ENCODE peak calls at places on chromosomes 7 and 10, in eight cellular contexts. One of them, this sample, is unnamed.

GRCh38 chr7:15018981-15019380 is 116.4 kb upstream of the DGKB start:
- DNase-seq in amniotic stem cell: no peak
- DNase-seq in stomach: no peak
- DNase-seq in nephron progenitor cell: no peak
- DNase-seq in CD4-positive, alpha-beta memory T cell: no peak
- DNase-seq in psoas muscle: no peak
- DNase-seq in mucosa of gallbladder: no peak
- DNase-seq in stimulated activated CD8-positive, alpha-beta memory T cell treated with anti-CD3 and anti-CD28 coated beads, Interleukin-15, amount 100 ng/mL, for 1 hour: no peak
- DNase-seq in this sample: no peak

GRCh38 chr10:44963772-44964633 is 4.4 kb downstream of the RASSF4 start:
- DNase-seq in amniotic stem cell: no peak
- DNase-seq in stomach: peak; percentile 77
- DNase-seq in nephron progenitor cell: peak; percentile 68
- DNase-seq in CD4-positive, alpha-beta memory T cell: no peak
- DNase-seq in psoas muscle: peak; percentile 81
- DNase-seq in mucosa of gallbladder: peak; percentile 53
- DNase-seq in stimulated activated CD8-positive, alpha-beta memory T cell treated with anti-CD3 and anti-CD28 coated beads, Interleukin-15, amount 100 ng/mL, for 1 hour: no peak
- DNase-seq in this sample: peak; percentile 59

GRCh38 chr7:20350518-20350951 is 19.8 kb downstream of the ITGB8 start:
- DNase-seq in amniotic stem cell: no peak
- DNase-seq in stomach: no peak
- DNase-seq in nephron progenitor cell: no peak
- DNase-seq in CD4-positive, alpha-beta memory T cell: no peak
- DNase-seq in psoas muscle: no peak
- DNase-seq in mucosa of gallbladder: no peak
- DNase-seq in stimulated activated CD8-positive, alpha-beta memory T cell treated with anti-CD3 and anti-CD28 coated beads, Interleukin-15, amount 100 ng/mL, for 1 hour: no peak
- DNase-seq in this sample: peak; percentile 22

GRCh38 chr10:116748041-116748440 is 5.7 kb upstream of the HSPA12A start:
- DNase-seq in amniotic stem cell: no peak
- DNase-seq in stomach: no peak
- DNase-seq in nephron progenitor cell: no peak
- DNase-seq in CD4-positive, alpha-beta memory T cell: no peak
- DNase-seq in psoas muscle: no peak
- DNase-seq in mucosa of gallbladder: peak; percentile 34
- DNase-seq in stimulated activated CD8-positive, alpha-beta memory T cell treated with anti-CD3 and anti-CD28 coated beads, Interleukin-15, amount 100 ng/mL, for 1 hour: no peak
- DNase-seq in this sample: no peak

GRCh38 chr7:157900011-157900410 is 563.2 kb downstream of the DNAJB6 start:
- DNase-seq in amniotic stem cell: no peak
- DNase-seq in stomach: no peak
- DNase-seq in nephron progenitor cell: no peak
- DNase-seq in CD4-positive, alpha-beta memory T cell: no peak
- DNase-seq in psoas muscle: no peak
- DNase-seq in mucosa of gallbladder: no peak
- DNase-seq in stimulated activated CD8-positive, alpha-beta memory T cell treated with anti-CD3 and anti-CD28 coated beads, Interleukin-15, amount 100 ng/mL, for 1 hour: no peak
- DNase-seq in this sample: no peak

GRCh38 chr10:44114441-44114840 is 270.5 kb downstream of the CXCL12 start:
- DNase-seq in amniotic stem cell: no peak
- DNase-seq in stomach: no peak
- DNase-seq in nephron progenitor cell: no peak
- DNase-seq in CD4-positive, alpha-beta memory T cell: no peak
- DNase-seq in psoas muscle: no peak
- DNase-seq in mucosa of gallbladder: no peak
- DNase-seq in stimulated activated CD8-positive, alpha-beta memory T cell treated with anti-CD3 and anti-CD28 coated beads, Interleukin-15, amount 100 ng/mL, for 1 hour: no peak
- DNase-seq in this sample: no peak

GRCh38 chr10:36670616-36671402 is 454.6 kb upstream of the ANKRD30A start:
- DNase-seq in amniotic stem cell: no peak
- DNase-seq in stomach: no peak
- DNase-seq in nephron progenitor cell: no peak
- DNase-seq in CD4-positive, alpha-beta memory T cell: no peak
- DNase-seq in psoas muscle: no peak
- DNase-seq in mucosa of gallbladder: no peak
- DNase-seq in stimulated activated CD8-positive, alpha-beta memory T cell treated with anti-CD3 and anti-CD28 coated beads, Interleukin-15, amount 100 ng/mL, for 1 hour: no peak
- DNase-seq in this sample: no peak

GRCh38 chr10:127163632-127164031 is 32.8 kb downstream of the INSYN2A start:
- DNase-seq in amniotic stem cell: no peak
- DNase-seq in stomach: no peak
- DNase-seq in nephron progenitor cell: no peak
- DNase-seq in CD4-positive, alpha-beta memory T cell: no peak
- DNase-seq in psoas muscle: no peak
- DNase-seq in mucosa of gallbladder: no peak
- DNase-seq in stimulated activated CD8-positive, alpha-beta memory T cell treated with anti-CD3 and anti-CD28 coated beads, Interleukin-15, amount 100 ng/mL, for 1 hour: no peak
- DNase-seq in this sample: peak; percentile 13

GRCh38 chr10:47026301-47027107 is 115.3 kb downstream of the PTPN20 start:
- DNase-seq in amniotic stem cell: no peak
- DNase-seq in stomach: peak; percentile 23
- DNase-seq in nephron progenitor cell: no peak
- DNase-seq in CD4-positive, alpha-beta memory T cell: no peak
- DNase-seq in psoas muscle: no peak
- DNase-seq in mucosa of gallbladder: no peak
- DNase-seq in stimulated activated CD8-positive, alpha-beta memory T cell treated with anti-CD3 and anti-CD28 coated beads, Interleukin-15, amount 100 ng/mL, for 1 hour: no peak
- DNase-seq in this sample: peak; percentile 2

GRCh38 chr7:150941983-150942590 is 36.0 kb downstream of the KCNH2 start:
- DNase-seq in amniotic stem cell: no peak
- DNase-seq in stomach: no peak
- DNase-seq in nephron progenitor cell: no peak
- DNase-seq in CD4-positive, alpha-beta memory T cell: peak; percentile 61
- DNase-seq in psoas muscle: no peak
- DNase-seq in mucosa of gallbladder: peak; percentile 35
- DNase-seq in stimulated activated CD8-positive, alpha-beta memory T cell treated with anti-CD3 and anti-CD28 coated beads, Interleukin-15, amount 100 ng/mL, for 1 hour: peak; percentile 16
- DNase-seq in this sample: peak; percentile 73

GRCh38 chr10:58622286-58622685 is 109.6 kb downstream of the BICC1 start:
- DNase-seq in amniotic stem cell: no peak
- DNase-seq in stomach: no peak
- DNase-seq in nephron progenitor cell: no peak
- DNase-seq in CD4-positive, alpha-beta memory T cell: no peak
- DNase-seq in psoas muscle: no peak
- DNase-seq in mucosa of gallbladder: no peak
- DNase-seq in stimulated activated CD8-positive, alpha-beta memory T cell treated with anti-CD3 and anti-CD28 coated beads, Interleukin-15, amount 100 ng/mL, for 1 hour: no peak
- DNase-seq in this sample: no peak

GRCh38 chr10:96470108-96470743 is 43.5 kb downstream of the TLL2 start:
- DNase-seq in amniotic stem cell: no peak
- DNase-seq in stomach: peak; percentile 31
- DNase-seq in nephron progenitor cell: peak; percentile 43
- DNase-seq in CD4-positive, alpha-beta memory T cell: no peak
- DNase-seq in psoas muscle: no peak
- DNase-seq in mucosa of gallbladder: peak; percentile 20
- DNase-seq in stimulated activated CD8-positive, alpha-beta memory T cell treated with anti-CD3 and anti-CD28 coated beads, Interleukin-15, amount 100 ng/mL, for 1 hour: no peak
- DNase-seq in this sample: no peak

GRCh38 chr7:43646603-43647313 is 63.9 kb downstream of the STK17A start:
- DNase-seq in amniotic stem cell: no peak
- DNase-seq in stomach: no peak
- DNase-seq in nephron progenitor cell: no peak
- DNase-seq in CD4-positive, alpha-beta memory T cell: no peak
- DNase-seq in psoas muscle: no peak
- DNase-seq in mucosa of gallbladder: no peak
- DNase-seq in stimulated activated CD8-positive, alpha-beta memory T cell treated with anti-CD3 and anti-CD28 coated beads, Interleukin-15, amount 100 ng/mL, for 1 hour: no peak
- DNase-seq in this sample: no peak

GRCh38 chr10:133191651-133192050 is 31.6 kb downstream of the KNDC1 start:
- DNase-seq in amniotic stem cell: no peak
- DNase-seq in stomach: no peak
- DNase-seq in nephron progenitor cell: no peak
- DNase-seq in CD4-positive, alpha-beta memory T cell: no peak
- DNase-seq in psoas muscle: no peak
- DNase-seq in mucosa of gallbladder: no peak
- DNase-seq in stimulated activated CD8-positive, alpha-beta memory T cell treated with anti-CD3 and anti-CD28 coated beads, Interleukin-15, amount 100 ng/mL, for 1 hour: no peak
- DNase-seq in this sample: no peak

GRCh38 chr10:78737883-78738282 is 330.9 kb upstream of the ZMIZ1 start:
- DNase-seq in amniotic stem cell: no peak
- DNase-seq in stomach: no peak
- DNase-seq in nephron progenitor cell: no peak
- DNase-seq in CD4-positive, alpha-beta memory T cell: no peak
- DNase-seq in psoas muscle: no peak
- DNase-seq in mucosa of gallbladder: no peak
- DNase-seq in stimulated activated CD8-positive, alpha-beta memory T cell treated with anti-CD3 and anti-CD28 coated beads, Interleukin-15, amount 100 ng/mL, for 1 hour: no peak
- DNase-seq in this sample: no peak

GRCh38 chr10:87656431-87657072 is 3.1 kb upstream of the PAPSS2 start:
- DNase-seq in amniotic stem cell: no peak
- DNase-seq in stomach: no peak
- DNase-seq in nephron progenitor cell: peak; percentile 16
- DNase-seq in CD4-positive, alpha-beta memory T cell: no peak
- DNase-seq in psoas muscle: no peak
- DNase-seq in mucosa of gallbladder: no peak
- DNase-seq in stimulated activated CD8-positive, alpha-beta memory T cell treated with anti-CD3 and anti-CD28 coated beads, Interleukin-15, amount 100 ng/mL, for 1 hour: no peak
- DNase-seq in this sample: no peak

GRCh38 chr7:35869810-35870209 is 69.0 kb downstream of the SEPTIN7 start:
- DNase-seq in amniotic stem cell: no peak
- DNase-seq in stomach: no peak
- DNase-seq in nephron progenitor cell: no peak
- DNase-seq in CD4-positive, alpha-beta memory T cell: no peak
- DNase-seq in psoas muscle: no peak
- DNase-seq in mucosa of gallbladder: no peak
- DNase-seq in stimulated activated CD8-positive, alpha-beta memory T cell treated with anti-CD3 and anti-CD28 coated beads, Interleukin-15, amount 100 ng/mL, for 1 hour: no peak
- DNase-seq in this sample: no peak

GRCh38 chr10:83983578-83984255 is 155.6 kb upstream of the GHITM start:
- DNase-seq in amniotic stem cell: no peak
- DNase-seq in stomach: no peak
- DNase-seq in nephron progenitor cell: peak; percentile 35
- DNase-seq in CD4-positive, alpha-beta memory T cell: no peak
- DNase-seq in psoas muscle: no peak
- DNase-seq in mucosa of gallbladder: no peak
- DNase-seq in stimulated activated CD8-positive, alpha-beta memory T cell treated with anti-CD3 and anti-CD28 coated beads, Interleukin-15, amount 100 ng/mL, for 1 hour: no peak
- DNase-seq in this sample: no peak

GRCh38 chr10:71972746-71973695 is 8.8 kb downstream of the CHST3 start:
- DNase-seq in amniotic stem cell: no peak
- DNase-seq in stomach: no peak
- DNase-seq in nephron progenitor cell: no peak
- DNase-seq in CD4-positive, alpha-beta memory T cell: no peak
- DNase-seq in psoas muscle: no peak
- DNase-seq in mucosa of gallbladder: no peak
- DNase-seq in stimulated activated CD8-positive, alpha-beta memory T cell treated with anti-CD3 and anti-CD28 coated beads, Interleukin-15, amount 100 ng/mL, for 1 hour: no peak
- DNase-seq in this sample: no peak

GRCh38 chr10:70508912-70509366 is 30.4 kb downstream of the PALD1 start:
- DNase-seq in amniotic stem cell: no peak
- DNase-seq in stomach: peak; percentile 31
- DNase-seq in nephron progenitor cell: no peak
- DNase-seq in CD4-positive, alpha-beta memory T cell: no peak
- DNase-seq in psoas muscle: peak; percentile 60
- DNase-seq in mucosa of gallbladder: peak; percentile 48
- DNase-seq in stimulated activated CD8-positive, alpha-beta memory T cell treated with anti-CD3 and anti-CD28 coated beads, Interleukin-15, amount 100 ng/mL, for 1 hour: no peak
- DNase-seq in this sample: peak; percentile 45

GRCh38 chr7:1531263-1531978 is 919 bp downstream of the MAFK start:
- DNase-seq in amniotic stem cell: no peak
- DNase-seq in stomach: peak; percentile 42
- DNase-seq in nephron progenitor cell: peak; percentile 48
- DNase-seq in CD4-positive, alpha-beta memory T cell: peak; percentile 73
- DNase-seq in psoas muscle: peak; percentile 48
- DNase-seq in mucosa of gallbladder: no peak
- DNase-seq in stimulated activated CD8-positive, alpha-beta memory T cell treated with anti-CD3 and anti-CD28 coated beads, Interleukin-15, amount 100 ng/mL, for 1 hour: no peak
- DNase-seq in this sample: peak; percentile 56

GRCh38 chr10:29784175-29784773 is 149.5 kb upstream of the SVIL start:
- DNase-seq in amniotic stem cell: peak; percentile 96
- DNase-seq in stomach: peak; percentile 41
- DNase-seq in nephron progenitor cell: no peak
- DNase-seq in CD4-positive, alpha-beta memory T cell: no peak
- DNase-seq in psoas muscle: peak; percentile 63
- DNase-seq in mucosa of gallbladder: peak; percentile 69
- DNase-seq in stimulated activated CD8-positive, alpha-beta memory T cell treated with anti-CD3 and anti-CD28 coated beads, Interleukin-15, amount 100 ng/mL, for 1 hour: no peak
- DNase-seq in this sample: no peak

GRCh38 chr10:36475746-36476145 is 649.7 kb upstream of the ANKRD30A start:
- DNase-seq in amniotic stem cell: no peak
- DNase-seq in stomach: no peak
- DNase-seq in nephron progenitor cell: no peak
- DNase-seq in CD4-positive, alpha-beta memory T cell: no peak
- DNase-seq in psoas muscle: no peak
- DNase-seq in mucosa of gallbladder: no peak
- DNase-seq in stimulated activated CD8-positive, alpha-beta memory T cell treated with anti-CD3 and anti-CD28 coated beads, Interleukin-15, amount 100 ng/mL, for 1 hour: no peak
- DNase-seq in this sample: no peak

GRCh38 chr10:47256753-47257336 is 43.2 kb upstream of the GDF10 start:
- DNase-seq in amniotic stem cell: no peak
- DNase-seq in stomach: no peak
- DNase-seq in nephron progenitor cell: no peak
- DNase-seq in CD4-positive, alpha-beta memory T cell: no peak
- DNase-seq in psoas muscle: no peak
- DNase-seq in mucosa of gallbladder: no peak
- DNase-seq in stimulated activated CD8-positive, alpha-beta memory T cell treated with anti-CD3 and anti-CD28 coated beads, Interleukin-15, amount 100 ng/mL, for 1 hour: no peak
- DNase-seq in this sample: no peak

GRCh38 chr7:23026164-23026563 is 12.2 kb upstream of the HYCC1 start:
- DNase-seq in amniotic stem cell: no peak
- DNase-seq in stomach: no peak
- DNase-seq in nephron progenitor cell: no peak
- DNase-seq in CD4-positive, alpha-beta memory T cell: no peak
- DNase-seq in psoas muscle: no peak
- DNase-seq in mucosa of gallbladder: no peak
- DNase-seq in stimulated activated CD8-positive, alpha-beta memory T cell treated with anti-CD3 and anti-CD28 coated beads, Interleukin-15, amount 100 ng/mL, for 1 hour: no peak
- DNase-seq in this sample: no peak

GRCh38 chr7:134351424-134351823 is 34.7 kb upstream of the SLC35B4 start:
- DNase-seq in amniotic stem cell: no peak
- DNase-seq in stomach: no peak
- DNase-seq in nephron progenitor cell: peak; percentile 18
- DNase-seq in CD4-positive, alpha-beta memory T cell: no peak
- DNase-seq in psoas muscle: no peak
- DNase-seq in mucosa of gallbladder: no peak
- DNase-seq in stimulated activated CD8-positive, alpha-beta memory T cell treated with anti-CD3 and anti-CD28 coated beads, Interleukin-15, amount 100 ng/mL, for 1 hour: no peak
- DNase-seq in this sample: no peak

GRCh38 chr7:95886501-95887090 is 114.2 kb downstream of the DYNC1I1 start:
- DNase-seq in amniotic stem cell: no peak
- DNase-seq in stomach: no peak
- DNase-seq in nephron progenitor cell: no peak
- DNase-seq in CD4-positive, alpha-beta memory T cell: no peak
- DNase-seq in psoas muscle: no peak
- DNase-seq in mucosa of gallbladder: no peak
- DNase-seq in stimulated activated CD8-positive, alpha-beta memory T cell treated with anti-CD3 and anti-CD28 coated beads, Interleukin-15, amount 100 ng/mL, for 1 hour: no peak
- DNase-seq in this sample: no peak

GRCh38 chr10:58754419-58755180 is 241.9 kb downstream of the BICC1 start:
- DNase-seq in amniotic stem cell: no peak
- DNase-seq in stomach: no peak
- DNase-seq in nephron progenitor cell: no peak
- DNase-seq in CD4-positive, alpha-beta memory T cell: no peak
- DNase-seq in psoas muscle: no peak
- DNase-seq in mucosa of gallbladder: no peak
- DNase-seq in stimulated activated CD8-positive, alpha-beta memory T cell treated with anti-CD3 and anti-CD28 coated beads, Interleukin-15, amount 100 ng/mL, for 1 hour: no peak
- DNase-seq in this sample: no peak

GRCh38 chr7:142303650-142304049 is 45.8 kb upstream of the PRSS58 start:
- DNase-seq in amniotic stem cell: no peak
- DNase-seq in stomach: no peak
- DNase-seq in nephron progenitor cell: peak; percentile 18
- DNase-seq in CD4-positive, alpha-beta memory T cell: no peak
- DNase-seq in psoas muscle: no peak
- DNase-seq in mucosa of gallbladder: no peak
- DNase-seq in stimulated activated CD8-positive, alpha-beta memory T cell treated with anti-CD3 and anti-CD28 coated beads, Interleukin-15, amount 100 ng/mL, for 1 hour: no peak
- DNase-seq in this sample: no peak

GRCh38 chr10:5274795-5275194 is 78.2 kb downstream of the AKR1C4 start:
- DNase-seq in amniotic stem cell: no peak
- DNase-seq in stomach: no peak
- DNase-seq in nephron progenitor cell: no peak
- DNase-seq in CD4-positive, alpha-beta memory T cell: no peak
- DNase-seq in psoas muscle: no peak
- DNase-seq in mucosa of gallbladder: no peak
- DNase-seq in stimulated activated CD8-positive, alpha-beta memory T cell treated with anti-CD3 and anti-CD28 coated beads, Interleukin-15, amount 100 ng/mL, for 1 hour: no peak
- DNase-seq in this sample: no peak

GRCh38 chr7:93427107-93427506 is 147.4 kb downstream of the CALCR start:
- DNase-seq in amniotic stem cell: no peak
- DNase-seq in stomach: no peak
- DNase-seq in nephron progenitor cell: no peak
- DNase-seq in CD4-positive, alpha-beta memory T cell: no peak
- DNase-seq in psoas muscle: no peak
- DNase-seq in mucosa of gallbladder: no peak
- DNase-seq in stimulated activated CD8-positive, alpha-beta memory T cell treated with anti-CD3 and anti-CD28 coated beads, Interleukin-15, amount 100 ng/mL, for 1 hour: no peak
- DNase-seq in this sample: no peak